ENCODE peak calls at places on chromosomes 7 and 10, in seven cellular contexts. P is stimulated activated CD8-positive, alpha-beta memory T cell treated with anti-CD3 and anti-CD28 coated beads, Interleukin-12 subunit alpha, Interleukin-12 subunit beta, amount 100 ng/mL, for 4 hours; V is nephron progenitor cell; N is T-helper 1 cell; D is HS-5; A is AG08396; S is cardiac fibroblast. G is an unnamed sample.

GRCh38 chr7:78151229-78151628 is 352.7 kb downstream of the PHTF2 start:
- DNase-seq in P (no peak), V (no peak), N (no peak), D (peak), A (peak), S (peak), G (peak)

GRCh38 chr10:13987472-13987871 is 343.3 kb downstream of the FRMD4A start:
- DNase-seq in P (no peak), V (no peak), N (no peak), D (no peak), A (no peak), S (peak), G (peak)

GRCh38 chr10:27155073-27155754 is at the start of gene MASTL:
- DNase-seq in P (peak), V (peak), N (peak), D (peak), A (peak), S (peak), G (peak)

GRCh38 chr7:100801833-100802568 is 25.3 kb downstream of the EPHB4 start:
- DNase-seq in P (no peak), V (no peak), N (no peak), D (peak), A (peak), S (peak), G (peak)

GRCh38 chr7:80630611-80631010 is 7.8 kb upstream of the CD36 start:
- DNase-seq in P (no peak), V (no peak), N (no peak), D (no peak), A (no peak), S (peak), G (peak)

GRCh38 chr10:103776878-103777591 is 78.3 kb downstream of the SH3PXD2A start:
- DNase-seq in P (no peak), V (no peak), N (no peak), D (no peak), A (no peak), S (no peak), G (no peak)

GRCh38 chr10:29987471-29987870 is 71.9 kb downstream of the JCAD start:
- DNase-seq in P (no peak), V (no peak), N (no peak), D (no peak), A (peak), S (no peak), G (no peak)

GRCh38 chr7:133419036-133419435 is 166.2 kb downstream of the EXOC4 start:
- DNase-seq in P (no peak), V (no peak), N (no peak), D (no peak), A (no peak), S (no peak), G (no peak)

GRCh38 chr7:111486472-111487142 is 75.7 kb downstream of the IMMP2L start:
- DNase-seq in P (no peak), V (peak), N (no peak), D (peak), A (peak), S (peak), G (peak)

GRCh38 chr10:35585356-35585755 is 19.8 kb upstream of the GJD4 start:
- DNase-seq in P (no peak), V (no peak), N (no peak), D (no peak), A (no peak), S (no peak), G (no peak)

GRCh38 chr7:8060241-8060640 is 91.6 kb downstream of the GLCCI1 start:
- DNase-seq in P (no peak), V (no peak), N (no peak), D (no peak), A (no peak), S (no peak), G (no peak)

GRCh38 chr10:132306951-132307751 is 599 bp downstream of the STK32C start:
- DNase-seq in P (peak), V (peak), N (peak), D (no peak), A (no peak), S (no peak), G (no peak)

GRCh38 chr10:110918633-110919348 is at the start of gene BBIP1:
- DNase-seq in P (peak), V (no peak), N (no peak), D (peak), A (peak), S (peak), G (peak)

GRCh38 chr10:30697806-30698205 is 68.3 kb upstream of the LYZL2 start:
- DNase-seq in P (no peak), V (no peak), N (no peak), D (no peak), A (no peak), S (no peak), G (no peak)

GRCh38 chr7:151793531-151793935 is 83.4 kb downstream of the PRKAG2 start:
- DNase-seq in P (no peak), V (no peak), N (no peak), D (no peak), A (no peak), S (peak), G (no peak)

GRCh38 chr7:73721237-73721848 is 1.9 kb upstream of the STX1A start:
- DNase-seq in P (no peak), V (no peak), N (no peak), D (no peak), A (no peak), S (no peak), G (peak)

GRCh38 chr10:22606164-22606614 is 108.2 kb downstream of the PIP4K2A start:
- DNase-seq in P (no peak), V (no peak), N (peak), D (no peak), A (no peak), S (peak), G (peak)

GRCh38 chr7:128425851-128426250 is 16.1 kb upstream of the IMPDH1 start:
- DNase-seq in P (peak), V (peak), N (peak), D (no peak), A (peak), S (peak), G (no peak)

GRCh38 chr7:113285411-113285810 is 167.1 kb upstream of the SMIM30 start:
- DNase-seq in P (no peak), V (no peak), N (no peak), D (no peak), A (no peak), S (peak), G (no peak)

GRCh38 chr10:105650311-105650710 is 1009.2 kb downstream of the SORCS3 start:
- DNase-seq in P (no peak), V (peak), N (no peak), D (no peak), A (no peak), S (no peak), G (no peak)

GRCh38 chr7:141039366-141039765 is 24.6 kb upstream of the MRPS33 start:
- DNase-seq in P (no peak), V (no peak), N (no peak), D (no peak), A (peak), S (peak), G (peak)

GRCh38 chr7:1365846-1366245 is 93.4 kb downstream of the MICALL2 start:
- DNase-seq in P (no peak), V (no peak), N (no peak), D (no peak), A (no peak), S (no peak), G (no peak)

GRCh38 chr10:3418041-3418760 is 245.6 kb upstream of the PITRM1 start:
- DNase-seq in P (no peak), V (no peak), N (no peak), D (no peak), A (no peak), S (no peak), G (no peak)

GRCh38 chr10:36608251-36608650 is 517.1 kb upstream of the ANKRD30A start:
- DNase-seq in P (no peak), V (no peak), N (no peak), D (no peak), A (no peak), S (peak), G (peak)

GRCh38 chr10:12333382-12334185 is 15.8 kb upstream of the CAMK1D start:
- DNase-seq in P (no peak), V (no peak), N (peak), D (peak), A (peak), S (peak), G (peak)

GRCh38 chr10:130477360-130477759 is 341.2 kb downstream of the GLRX3 start:
- DNase-seq in P (no peak), V (no peak), N (no peak), D (no peak), A (no peak), S (no peak), G (no peak)

GRCh38 chr10:12707461-12708185 is 293.9 kb downstream of the CCDC3 start:
- DNase-seq in P (no peak), V (peak), N (no peak), D (peak), A (peak), S (peak), G (peak)

GRCh38 chr10:102246261-102246660 is 929 bp downstream of the GBF1 start:
- DNase-seq in P (no peak), V (no peak), N (no peak), D (no peak), A (no peak), S (peak), G (no peak)

GRCh38 chr10:129916506-129916995 is 47.5 kb downstream of the EBF3 start:
- DNase-seq in P (no peak), V (no peak), N (no peak), D (no peak), A (no peak), S (no peak), G (no peak)

GRCh38 chr10:128693493-128694132 is 567.4 kb upstream of the MKI67 start:
- DNase-seq in P (no peak), V (no peak), N (no peak), D (no peak), A (no peak), S (no peak), G (no peak)

GRCh38 chr7:105277341-105277740 is 111.4 kb downstream of the SRPK2 start:
- DNase-seq in P (no peak), V (no peak), N (no peak), D (no peak), A (no peak), S (peak), G (no peak)

GRCh38 chr10:30918651-30919050 is 113.0 kb downstream of the ZNF438 start:
- DNase-seq in P (no peak), V (no peak), N (no peak), D (no peak), A (no peak), S (no peak), G (no peak)

GRCh38 chr7:32658034-32658944 is 163.0 kb downstream of the AVL9 start:
- DNase-seq in P (no peak), V (no peak), N (no peak), D (no peak), A (no peak), S (peak), G (peak)

GRCh38 chr10:126921974-126922525 is 16.8 kb downstream of the DOCK1 start:
- DNase-seq in P (no peak), V (no peak), N (no peak), D (no peak), A (peak), S (peak), G (peak)

GRCh38 chr10:114703377-114704125 is 45.5 kb upstream of the ABLIM1 start:
- DNase-seq in P (no peak), V (peak), N (no peak), D (no peak), A (no peak), S (peak), G (no peak)

GRCh38 chr7:95396136-95397032 is at the start of gene PON3:
- DNase-seq in P (no peak), V (no peak), N (peak), D (no peak), A (no peak), S (peak), G (no peak)

GRCh38 chr7:50853311-50853710 is 70.6 kb upstream of the GRB10 start:
- DNase-seq in P (no peak), V (no peak), N (no peak), D (no peak), A (no peak), S (no peak), G (no peak)